ENCODE peak calls at places on chromosomes 12 and 14, in five cellular contexts. One of them, this sample, is unnamed.
A peak's percentile ranks its signal among the peaks of the same experiment; 100 is the strongest.

GRCh38 chr14:25121342-25122129 is 71.6 kb upstream of the STXBP6 start:
- DNase-seq in psoas muscle: no peak
- DNase-seq in HCT116: no peak
- DNase-seq in mammary epithelial cell: peak; percentile 52
- DNase-seq in tibial artery: no peak
- DNase-seq in this sample: no peak

GRCh38 chr14:67532998-67533753 is at the start of gene PLEKHH1:
- DNase-seq in psoas muscle: peak; percentile 83
- DNase-seq in HCT116: peak; percentile 47
- DNase-seq in mammary epithelial cell: peak; percentile 72
- DNase-seq in tibial artery: peak; percentile 79
- DNase-seq in this sample: peak; percentile 90

GRCh38 chr12:76026643-76027063 is 4.9 kb downstream of the PHLDA1 start:
- DNase-seq in psoas muscle: no peak
- DNase-seq in HCT116: no peak
- DNase-seq in mammary epithelial cell: peak; percentile 65
- DNase-seq in tibial artery: no peak
- DNase-seq in this sample: no peak

GRCh38 chr12:38445040-38445439 is 128.5 kb downstream of the ALG10B start:
- DNase-seq in psoas muscle: no peak
- DNase-seq in HCT116: no peak
- DNase-seq in mammary epithelial cell: no peak
- DNase-seq in tibial artery: no peak
- DNase-seq in this sample: no peak

GRCh38 chr12:32789446-32789845 is 33.7 kb upstream of the YARS2 start:
- DNase-seq in psoas muscle: no peak
- DNase-seq in HCT116: no peak
- DNase-seq in mammary epithelial cell: no peak
- DNase-seq in tibial artery: no peak
- DNase-seq in this sample: no peak

GRCh38 chr14:61250063-61250462 is 31.1 kb downstream of the TMEM30B start:
- DNase-seq in psoas muscle: no peak
- DNase-seq in HCT116: no peak
- DNase-seq in mammary epithelial cell: no peak
- DNase-seq in tibial artery: no peak
- DNase-seq in this sample: no peak

GRCh38 chr14:96751505-96751904 is 45.7 kb upstream of the VRK1 start:
- DNase-seq in psoas muscle: no peak
- DNase-seq in HCT116: no peak
- DNase-seq in mammary epithelial cell: no peak
- DNase-seq in tibial artery: no peak
- DNase-seq in this sample: no peak

GRCh38 chr14:54490448-54490805 is 1.6 kb upstream of the GMFB start:
- DNase-seq in psoas muscle: no peak
- DNase-seq in HCT116: no peak
- DNase-seq in mammary epithelial cell: no peak
- DNase-seq in tibial artery: no peak
- DNase-seq in this sample: no peak

GRCh38 chr12:93573552-93574223 is 1.2 kb downstream of the SOCS2 start:
- DNase-seq in psoas muscle: no peak
- DNase-seq in HCT116: no peak
- DNase-seq in mammary epithelial cell: peak; percentile 75
- DNase-seq in tibial artery: no peak
- DNase-seq in this sample: peak; percentile 32

GRCh38 chr14:71290960-71291466 is 383.8 kb downstream of the PCNX1 start:
- DNase-seq in psoas muscle: no peak
- DNase-seq in HCT116: peak; percentile 23
- DNase-seq in mammary epithelial cell: peak; percentile 89
- DNase-seq in tibial artery: no peak
- DNase-seq in this sample: no peak

GRCh38 chr14:102124419-102124818 is 15.3 kb upstream of the WDR20 start:
- DNase-seq in psoas muscle: no peak
- DNase-seq in HCT116: no peak
- DNase-seq in mammary epithelial cell: no peak
- DNase-seq in tibial artery: no peak
- DNase-seq in this sample: no peak

GRCh38 chr12:119369907-119370546 is 35.5 kb downstream of the CCDC60 start:
- DNase-seq in psoas muscle: no peak
- DNase-seq in HCT116: no peak
- DNase-seq in mammary epithelial cell: peak; percentile 38
- DNase-seq in tibial artery: no peak
- DNase-seq in this sample: no peak

GRCh38 chr12:14473707-14474287 is 93.9 kb downstream of the PLBD1 start:
- DNase-seq in psoas muscle: no peak
- DNase-seq in HCT116: peak; percentile 3
- DNase-seq in mammary epithelial cell: peak; percentile 6
- DNase-seq in tibial artery: no peak
- DNase-seq in this sample: peak; percentile 4

GRCh38 chr12:1926274-1926673 is 7.8 kb upstream of the CACNA2D4 start:
- DNase-seq in psoas muscle: no peak
- DNase-seq in HCT116: no peak
- DNase-seq in mammary epithelial cell: no peak
- DNase-seq in tibial artery: peak; percentile 66
- DNase-seq in this sample: no peak

GRCh38 chr14:70871863-70872677 is 35.2 kb upstream of the PCNX1 start:
- DNase-seq in psoas muscle: no peak
- DNase-seq in HCT116: no peak
- DNase-seq in mammary epithelial cell: no peak
- DNase-seq in tibial artery: no peak
- DNase-seq in this sample: peak; percentile 36

GRCh38 chr14:53278602-53279506 is 125.7 kb upstream of the DDHD1 start:
- DNase-seq in psoas muscle: no peak
- DNase-seq in HCT116: no peak
- DNase-seq in mammary epithelial cell: peak; percentile 73
- DNase-seq in tibial artery: no peak
- DNase-seq in this sample: no peak

GRCh38 chr14:79568566-79568965 is 642.7 kb downstream of the DIO2 start:
- DNase-seq in psoas muscle: no peak
- DNase-seq in HCT116: no peak
- DNase-seq in mammary epithelial cell: no peak
- DNase-seq in tibial artery: no peak
- DNase-seq in this sample: no peak

GRCh38 chr12:66066071-66066928 is 64.2 kb downstream of the LLPH start:
- DNase-seq in psoas muscle: no peak
- DNase-seq in HCT116: no peak
- DNase-seq in mammary epithelial cell: peak; percentile 12
- DNase-seq in tibial artery: no peak
- DNase-seq in this sample: no peak

GRCh38 chr12:1457901-1458300 is 136.5 kb downstream of the FBXL14 start:
- DNase-seq in psoas muscle: no peak
- DNase-seq in HCT116: no peak
- DNase-seq in mammary epithelial cell: peak; percentile 43
- DNase-seq in tibial artery: peak; percentile 86
- DNase-seq in this sample: no peak

GRCh38 chr14:69441948-69442347 is 42.6 kb upstream of the PLEKHD1 start:
- DNase-seq in psoas muscle: no peak
- DNase-seq in HCT116: no peak
- DNase-seq in mammary epithelial cell: no peak
- DNase-seq in tibial artery: no peak
- DNase-seq in this sample: no peak

GRCh38 chr14:50366115-50366514 is 30.6 kb downstream of the CDKL1 start:
- DNase-seq in psoas muscle: no peak
- DNase-seq in HCT116: no peak
- DNase-seq in mammary epithelial cell: no peak
- DNase-seq in tibial artery: no peak
- DNase-seq in this sample: peak; percentile 81

GRCh38 chr12:130335517-130336392 is 1.9 kb upstream of the PIWIL1 start:
- DNase-seq in psoas muscle: no peak
- DNase-seq in HCT116: peak; percentile 40
- DNase-seq in mammary epithelial cell: peak; percentile 16
- DNase-seq in tibial artery: no peak
- DNase-seq in this sample: peak; percentile 57

GRCh38 chr12:65330341-65330740 is 51.9 kb downstream of the MSRB3 start:
- DNase-seq in psoas muscle: no peak
- DNase-seq in HCT116: no peak
- DNase-seq in mammary epithelial cell: no peak
- DNase-seq in tibial artery: no peak
- DNase-seq in this sample: no peak

GRCh38 chr12:116427200-116427932 is 131.8 kb upstream of the MAP1LC3B2 start:
- DNase-seq in psoas muscle: no peak
- DNase-seq in HCT116: peak; percentile 27
- DNase-seq in mammary epithelial cell: no peak
- DNase-seq in tibial artery: no peak
- DNase-seq in this sample: no peak

GRCh38 chr14:74518221-74518620 is 24.7 kb downstream of the ISCA2 start:
- DNase-seq in psoas muscle: peak; percentile 42
- DNase-seq in HCT116: no peak
- DNase-seq in mammary epithelial cell: peak; percentile 74
- DNase-seq in tibial artery: peak; percentile 29
- DNase-seq in this sample: no peak

GRCh38 chr12:48934312-48934706 is 9.0 kb upstream of the FKBP11 start:
- DNase-seq in psoas muscle: no peak
- DNase-seq in HCT116: no peak
- DNase-seq in mammary epithelial cell: no peak
- DNase-seq in tibial artery: no peak
- DNase-seq in this sample: peak; percentile 27
- H3K27me3 ChIP-seq in psoas muscle: no peaks in the 10 kb centered on the region
- H3K27me3 ChIP-seq in HCT116: no peaks in the 10 kb centered on the region
- H3K27me3 ChIP-seq in mammary epithelial cell: no peaks in the 10 kb centered on the region
- H3K27me3 ChIP-seq in tibial artery: no peaks in the 10 kb centered on the region
- H3K27me3 ChIP-seq in this sample: no peaks in the 10 kb centered on the region

GRCh38 chr12:53590661-53591060 is 35.5 kb downstream of the ATF7 start:
- DNase-seq in psoas muscle: no peak
- DNase-seq in HCT116: no peak
- DNase-seq in mammary epithelial cell: no peak
- DNase-seq in tibial artery: no peak
- DNase-seq in this sample: no peak
- H3K4me1 ChIP-seq in psoas muscle: peaks cover 31% of the 10 kb centered on the region
- H3K4me1 ChIP-seq in HCT116: no peaks in the 10 kb centered on the region
- H3K4me1 ChIP-seq in mammary epithelial cell: no peaks in the 10 kb centered on the region
- H3K4me1 ChIP-seq in tibial artery: no peaks in the 10 kb centered on the region
- H3K4me1 ChIP-seq in this sample: peaks cover 6% of the 10 kb centered on the region

DNA sequence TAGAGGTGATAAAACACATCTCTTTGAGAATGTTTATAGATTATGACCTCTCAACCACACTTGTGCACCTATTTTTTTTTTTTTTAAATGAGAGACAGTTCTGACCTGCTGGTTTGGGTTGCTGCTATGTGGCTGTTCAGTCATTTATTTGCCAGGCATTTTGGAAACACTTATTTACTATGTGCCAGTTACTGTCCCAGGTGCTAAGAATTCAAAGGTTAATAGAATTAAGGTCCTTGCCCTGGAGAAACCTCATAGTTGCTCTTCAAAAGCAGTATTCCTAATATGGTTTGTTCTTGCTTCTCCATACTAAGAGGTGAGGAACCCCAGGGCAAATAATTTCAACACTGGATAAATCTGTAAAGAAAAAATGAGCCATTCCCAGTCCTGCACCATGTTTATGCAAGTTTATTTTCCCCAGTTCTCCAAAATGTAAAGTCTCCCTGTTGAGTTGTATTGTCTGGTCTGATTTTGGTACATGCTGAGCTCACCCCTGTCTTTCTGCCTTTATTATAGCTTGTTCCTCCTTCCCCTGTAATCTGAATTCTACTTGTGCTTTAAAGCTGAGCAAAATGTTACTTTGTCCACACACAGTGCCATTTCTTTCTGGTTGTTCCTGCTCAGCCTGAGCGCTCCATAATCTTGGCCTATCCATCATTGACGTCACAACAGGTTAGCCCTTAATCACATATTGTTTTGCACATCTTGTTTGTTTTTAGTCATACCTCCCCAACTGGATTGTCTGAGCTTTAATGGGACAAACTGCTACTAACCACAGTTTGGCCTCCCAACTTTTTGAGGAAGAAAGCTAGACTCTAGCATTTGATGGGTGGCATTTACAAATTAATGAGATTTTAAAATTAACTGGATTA is 56.7 kb downstream of the SRGAP1 start:
- DNase-seq in psoas muscle: no peak
- DNase-seq in HCT116: no peak
- DNase-seq in mammary epithelial cell: no peak
- DNase-seq in tibial artery: no peak
- DNase-seq in this sample: no peak
- H3K27me3 ChIP-seq in psoas muscle: no peaks in the 10 kb centered on the region
- H3K27me3 ChIP-seq in HCT116: no peaks in the 10 kb centered on the region
- H3K27me3 ChIP-seq in mammary epithelial cell: no peaks in the 10 kb centered on the region
- H3K27me3 ChIP-seq in tibial artery: no peaks in the 10 kb centered on the region
- H3K27me3 ChIP-seq in this sample: no peaks in the 10 kb centered on the region

GRCh38 chr12:53218551-53219114 is 11.6 kb upstream of the ITGB7 start:
- DNase-seq in psoas muscle: peak; percentile 65
- DNase-seq in HCT116: no peak
- DNase-seq in mammary epithelial cell: no peak
- DNase-seq in tibial artery: peak; percentile 77
- DNase-seq in this sample: no peak
- H3K4me1 ChIP-seq in psoas muscle: peaks cover 29% of the 10 kb centered on the region
- H3K4me1 ChIP-seq in HCT116: peaks cover 37% of the 10 kb centered on the region
- H3K4me1 ChIP-seq in mammary epithelial cell: peaks cover 62% of the 10 kb centered on the region
- H3K4me1 ChIP-seq in tibial artery: peaks cover 11% of the 10 kb centered on the region
- H3K4me1 ChIP-seq in this sample: peaks cover 8% of the 10 kb centered on the region

GRCh38 chr14:64064447-64064846 is 211.6 kb downstream of the SYNE2 start:
- DNase-seq in psoas muscle: no peak
- DNase-seq in HCT116: no peak
- DNase-seq in mammary epithelial cell: no peak
- DNase-seq in tibial artery: no peak
- DNase-seq in this sample: no peak
- H3K27me3 ChIP-seq in psoas muscle: no peaks in the 10 kb centered on the region
- H3K27me3 ChIP-seq in HCT116: no peaks in the 10 kb centered on the region
- H3K27me3 ChIP-seq in mammary epithelial cell: no peaks in the 10 kb centered on the region
- H3K27me3 ChIP-seq in tibial artery: no peaks in the 10 kb centered on the region
- H3K27me3 ChIP-seq in this sample: no peaks in the 10 kb centered on the region

GRCh38 chr12:19177754-19178153 is 48.2 kb downstream of the PLEKHA5 start:
- DNase-seq in psoas muscle: no peak
- DNase-seq in HCT116: no peak
- DNase-seq in mammary epithelial cell: no peak
- DNase-seq in tibial artery: no peak
- DNase-seq in this sample: no peak
- H3K4me1 ChIP-seq in psoas muscle: no peaks in the 10 kb centered on the region
- H3K4me1 ChIP-seq in HCT116: no peaks in the 10 kb centered on the region
- H3K4me1 ChIP-seq in mammary epithelial cell: no peaks in the 10 kb centered on the region
- H3K4me1 ChIP-seq in tibial artery: no peaks in the 10 kb centered on the region
- H3K4me1 ChIP-seq in this sample: peaks cover 4% of the 10 kb centered on the region

GRCh38 chr14:56803816-56804535 is 6.3 kb downstream of the OTX2 start:
- DNase-seq in psoas muscle: no peak
- DNase-seq in HCT116: no peak
- DNase-seq in mammary epithelial cell: no peak
- DNase-seq in tibial artery: no peak
- DNase-seq in this sample: no peak

GRCh38 chr14:56808314-56809201 is 1.7 kb downstream of the OTX2 start:
- DNase-seq in psoas muscle: no peak
- DNase-seq in HCT116: no peak
- DNase-seq in mammary epithelial cell: no peak
- DNase-seq in tibial artery: no peak
- DNase-seq in this sample: no peak

GRCh38 chr14:56807586-56808168 is 2.6 kb downstream of the OTX2 start:
- DNase-seq in psoas muscle: no peak
- DNase-seq in HCT116: no peak
- DNase-seq in mammary epithelial cell: no peak
- DNase-seq in tibial artery: no peak
- DNase-seq in this sample: no peak

GRCh38 chr14:56805992-56806737 is 4.1 kb downstream of the OTX2 start:
- DNase-seq in psoas muscle: no peak
- DNase-seq in HCT116: no peak
- DNase-seq in mammary epithelial cell: no peak
- DNase-seq in tibial artery: no peak
- DNase-seq in this sample: no peak

GRCh38 chr14:56805201-56805991 is 4.9 kb downstream of the OTX2 start:
- DNase-seq in psoas muscle: no peak
- DNase-seq in HCT116: no peak
- DNase-seq in mammary epithelial cell: no peak
- DNase-seq in tibial artery: no peak
- DNase-seq in this sample: no peak
- H3K27me3 ChIP-seq in psoas muscle: peaks cover 46% of the 10 kb centered on the region
- H3K27me3 ChIP-seq in HCT116: peaks cover 68% of the 10 kb centered on the region
- H3K27me3 ChIP-seq in mammary epithelial cell: peaks cover 47% of the 10 kb centered on the region
- H3K27me3 ChIP-seq in tibial artery: peaks cover 3% of the 10 kb centered on the region
- H3K27me3 ChIP-seq in this sample: peaks cover 8% of the 10 kb centered on the region

GRCh38 chr14:100533647-100534485 is 53.4 kb downstream of the BEGAIN start:
- DNase-seq in psoas muscle: peak; percentile 48
- DNase-seq in HCT116: no peak
- DNase-seq in mammary epithelial cell: no peak
- DNase-seq in tibial artery: peak; percentile 63
- DNase-seq in this sample: peak; percentile 31
- H3K4me1 ChIP-seq in psoas muscle: no peaks in the 10 kb centered on the region
- H3K4me1 ChIP-seq in HCT116: peaks cover 4% of the 10 kb centered on the region
- H3K4me1 ChIP-seq in mammary epithelial cell: peaks cover 25% of the 10 kb centered on the region
- H3K4me1 ChIP-seq in tibial artery: no peaks in the 10 kb centered on the region
- H3K4me1 ChIP-seq in this sample: no peaks in the 10 kb centered on the region

This sample was measured in small intestine.